ENCODE peak calls at places on chromosomes 4 and X, in seven cellular contexts. N is pancreas, S is mammary epithelial cell, C is choroid plexus epithelial cell, B is IMR-90, L is OCI-LY7, M is fibroblast of pulmonary artery. R is an unnamed sample.

GRCh38 chrX:9308426-9308825 is 156.4 kb upstream of the TBL1X start:
- DNase-seq in N (no peak), S (no peak), C (no peak), B (no peak), L (no peak), M (no peak), R (no peak)

GRCh38 chr4:51842167-51842553 is 793 bp upstream of the DCUN1D4 start:
- DNase-seq in N (peak; percentile 22), S (no peak), C (peak; percentile 43), B (peak; percentile 25), L (no peak), M (peak; percentile 38), R (peak; percentile 28)

GRCh38 chr4:16894406-16894805 is 4.0 kb downstream of the LDB2 start:
- DNase-seq in N (no peak), S (no peak), C (no peak), B (peak; percentile 47), L (no peak), M (peak; percentile 32), R (peak; percentile 54)

GRCh38 chr4:124632439-124632838 is 80.1 kb downstream of the ANKRD50 start:
- DNase-seq in N (no peak), S (no peak), C (no peak), B (no peak), L (no peak), M (no peak), R (no peak)

GRCh38 chrX:123698979-123699378 is 33.9 kb downstream of the THOC2 start:
- DNase-seq in N (no peak), S (no peak), C (peak; percentile 43), B (peak; percentile 1), L (no peak), M (peak; percentile 42), R (peak; percentile 7)

GRCh38 chrX:128021566-128021965 is 30.6 kb downstream of the ACTRT1 start:
- DNase-seq in N (no peak), S (no peak), C (no peak), B (no peak), L (no peak), M (no peak), R (no peak)

GRCh38 chrX:118497180-118497814 is 1.7 kb downstream of the DOCK11 start:
- DNase-seq in N (no peak), S (no peak), C (no peak), B (no peak), L (peak; percentile 35), M (no peak), R (no peak)

GRCh38 chr4:141569141-141569540 is 67.2 kb upstream of the IL15 start:
- DNase-seq in N (no peak), S (no peak), C (peak; percentile 60), B (peak; percentile 67), L (no peak), M (peak; percentile 48), R (peak; percentile 20)

GRCh38 chr4:26441110-26441509 is 49.2 kb downstream of the CCKAR start:
- DNase-seq in N (no peak), S (no peak), C (peak; percentile 72), B (peak; percentile 73), L (no peak), M (peak; percentile 47), R (peak; percentile 68)

GRCh38 chrX:64792598-64793337 is 183.5 kb downstream of the ZC4H2 start:
- DNase-seq in N (no peak), S (no peak), C (no peak), B (no peak), L (no peak), M (no peak), R (no peak)

GRCh38 chrX:91434351-91435168 is at the start of gene PABPC5:
- DNase-seq in N (peak; percentile 26), S (peak; percentile 0), C (peak; percentile 43), B (peak; percentile 82), L (no peak), M (peak; percentile 83), R (peak; percentile 84)

GRCh38 chrX:41559662-41560061 is 112.5 kb downstream of the NYX start:
- DNase-seq in N (no peak), S (no peak), C (peak; percentile 87), B (peak; percentile 95), L (no peak), M (peak; percentile 90), R (peak; percentile 95)

GRCh38 chr4:186105721-186106335 is 1.3 kb downstream of the FAM149A start:
- DNase-seq in N (peak; percentile 54), S (no peak), C (no peak), B (no peak), L (no peak), M (peak; percentile 4), R (peak; percentile 16)

GRCh38 chrX:40154229-40154852 is 56.6 kb upstream of the BCOR start:
- DNase-seq in N (peak; percentile 27), S (no peak), C (peak; percentile 45), B (no peak), L (peak; percentile 20), M (peak; percentile 45), R (no peak)

GRCh38 chr4:115803825-115804224 is 690.4 kb upstream of the NDST4 start:
- DNase-seq in N (no peak), S (no peak), C (no peak), B (no peak), L (no peak), M (no peak), R (no peak)

GRCh38 chr4:122854860-122855259 is 28.2 kb downstream of the FGF2 start:
- DNase-seq in N (no peak), S (peak; percentile 39), C (no peak), B (no peak), L (no peak), M (no peak), R (no peak)

GRCh38 chr4:151583188-151583587 is 174.2 kb downstream of the FHIP1A start:
- DNase-seq in N (no peak), S (no peak), C (no peak), B (no peak), L (no peak), M (no peak), R (no peak)

GRCh38 chr4:92522371-92522770 is 218.6 kb downstream of the GRID2 start:
- DNase-seq in N (no peak), S (no peak), C (no peak), B (no peak), L (no peak), M (no peak), R (no peak)
- TF ChIP-seq CTCF in N (no peak), S (no peak), C (no peak), B (no peak), L (no peak), M (no peak), R (no peak)

GRCh38 chr4:2963185-2964076 is at the start of the genes GRK4 and NOP14:
- DNase-seq in N (peak; percentile 97), S (peak; percentile 97), C (peak; percentile 99), B (peak; percentile 98), L (peak; percentile 100), M (peak; percentile 99), R (peak; percentile 97)
- H3K4me3 ChIP-seq in N (peak within 1 kb of the TSS; percentile 79), S (peak within 1 kb of the TSS; percentile 89), C (peak within 1 kb of the TSS; percentile 96), B (peak within 1 kb of the TSS; percentile 87), L (peak within 1 kb of the TSS; percentile 83), M (peak within 1 kb of the TSS; percentile 88), R (peak within 1 kb of the TSS; percentile 77)

DNA sequence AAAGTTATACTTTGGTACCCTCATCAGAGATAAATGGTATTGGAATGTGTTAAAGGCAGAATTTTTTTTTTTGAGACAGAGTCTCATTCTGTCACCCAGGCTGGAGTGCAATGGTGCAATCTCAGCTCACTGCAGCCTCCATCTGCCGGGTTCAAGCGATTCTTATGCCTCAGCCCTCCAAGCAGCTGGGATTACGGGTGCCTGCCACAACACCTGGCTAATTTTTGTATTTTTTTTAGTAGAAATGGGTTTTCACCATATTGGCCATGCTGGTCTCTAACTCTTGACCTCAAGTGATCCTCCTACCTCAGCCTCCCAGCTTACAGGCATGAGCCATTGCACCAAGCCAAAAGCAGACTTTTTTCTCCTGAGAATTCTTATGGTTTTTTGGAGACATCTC is 11.4 kb upstream of the RELL1 start:
- DNase-seq in N (no peak), S (no peak), C (no peak), B (no peak), L (no peak), M (no peak), R (no peak)
- TF ChIP-seq CTCF in N (no peak), S (no peak), C (no peak), B (no peak), L (no peak), M (no peak), R (no peak)

DNA sequence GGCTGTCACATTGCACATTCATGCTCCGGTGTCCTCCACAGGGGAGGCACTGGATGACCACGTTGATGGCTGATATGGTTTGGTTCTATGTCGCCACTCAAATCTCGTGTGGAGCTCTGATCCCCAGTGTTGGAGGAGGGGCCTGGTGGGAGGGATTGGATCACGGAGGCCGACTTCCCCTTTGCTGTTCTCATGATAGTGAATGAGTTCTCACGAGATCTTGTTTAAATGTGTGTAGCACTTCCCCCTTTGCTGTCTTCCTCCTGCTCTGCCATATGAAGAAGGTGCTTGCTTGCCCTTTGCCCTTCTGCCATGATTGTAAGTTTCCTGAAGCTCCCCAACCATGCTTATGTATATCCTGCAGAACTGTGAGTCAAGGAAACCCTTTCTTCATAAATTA is 22.3 kb upstream of the NAT8L start:
- DNase-seq in N (no peak), S (no peak), C (no peak), B (no peak), L (peak; percentile 14), M (no peak), R (no peak)
- H3K4me3 ChIP-seq in N (no peak overlapping the region), S (no peak overlapping the region), C (no peak overlapping the region), B (no peak overlapping the region), L (no peak overlapping the region), M (no peak overlapping the region), R (no peak overlapping the region)

GRCh38 chr4:56650259-56651070 is 30.6 kb downstream of the HOPX start:
- DNase-seq in N (no peak), S (no peak), C (no peak), B (no peak), L (no peak), M (no peak), R (no peak)
- TF ChIP-seq CTCF in N (no peak), S (no peak), C (peak; percentile 37), B (no peak), L (peak; percentile 45), M (no peak), R (no peak)